ENCODE peak calls at places on chromosomes 6 and 20, in four cellular contexts. One of them, this sample, is unnamed.

GRCh38 chr6:70194421-70194820 is 108.5 kb downstream of the COL9A1 start:
- DNase-seq in psoas muscle: no peak
- DNase-seq in lung: no peak
- DNase-seq in NT2/D1: no peak
- DNase-seq in this sample: no peak

GRCh38 chr6:45479834-45480696 is 102.3 kb upstream of the SUPT3H start:
- DNase-seq in psoas muscle: no peak
- DNase-seq in NT2/D1: no peak
- DNase-seq in lung: no peak
- DNase-seq in this sample: no peak

GRCh38 chr20:57878803-57879424 is 169.1 kb upstream of the PMEPA1 start:
- DNase-seq in psoas muscle: no peak
- DNase-seq in lung: no peak
- DNase-seq in NT2/D1: no peak
- DNase-seq in this sample: no peak

GRCh38 chr6:4788953-4789584 is 12.9 kb downstream of the CDYL start:
- DNase-seq in psoas muscle: no peak
- DNase-seq in lung: no peak
- DNase-seq in NT2/D1: no peak
- DNase-seq in this sample: no peak

GRCh38 chr20:13271098-13271497 is 50.0 kb downstream of the ISM1 start:
- DNase-seq in NT2/D1: no peak
- DNase-seq in lung: no peak
- DNase-seq in psoas muscle: no peak
- DNase-seq in this sample: no peak

GRCh38 chr6:53805725-53806124 is 10.9 kb downstream of the LRRC1 start:
- DNase-seq in psoas muscle: no peak
- DNase-seq in lung: no peak
- DNase-seq in NT2/D1: no peak
- DNase-seq in this sample: no peak

GRCh38 chr20:21682576-21682975 is 22.9 kb upstream of the PAX1 start:
- DNase-seq in psoas muscle: no peak
- DNase-seq in NT2/D1: no peak
- DNase-seq in lung: no peak
- DNase-seq in this sample: no peak

GRCh38 chr6:116764961-116765841 is at the start of gene FAM162B:
- DNase-seq in lung: no peak
- DNase-seq in psoas muscle: peak
- DNase-seq in NT2/D1: no peak
- DNase-seq in this sample: no peak

GRCh38 chr6:36769676-36770499 is 69.4 kb downstream of the CPNE5 start:
- DNase-seq in lung: peak
- DNase-seq in psoas muscle: no peak
- DNase-seq in NT2/D1: no peak
- DNase-seq in this sample: no peak

GRCh38 chr6:113287396-113287795 is 569.7 kb upstream of the MARCKS start:
- DNase-seq in psoas muscle: no peak
- DNase-seq in lung: no peak
- DNase-seq in NT2/D1: no peak
- DNase-seq in this sample: no peak

GRCh38 chr6:90583783-90584481 is 2.9 kb downstream of the MAP3K7 start:
- DNase-seq in psoas muscle: no peak
- DNase-seq in NT2/D1: no peak
- DNase-seq in lung: no peak
- DNase-seq in this sample: no peak

GRCh38 chr6:160995271-160995670 is 3.7 kb downstream of the MAP3K4 start:
- DNase-seq in psoas muscle: no peak
- DNase-seq in lung: no peak
- DNase-seq in NT2/D1: no peak
- DNase-seq in this sample: no peak

GRCh38 chr20:17871181-17871580 is 97.4 kb downstream of the SNX5 start:
- DNase-seq in lung: no peak
- DNase-seq in psoas muscle: no peak
- DNase-seq in NT2/D1: peak
- DNase-seq in this sample: no peak

GRCh38 chr6:166554316-166554715 is 32.2 kb downstream of the RAMACL start:
- DNase-seq in NT2/D1: no peak
- DNase-seq in psoas muscle: no peak
- DNase-seq in lung: no peak
- DNase-seq in this sample: no peak

GRCh38 chr20:17594443-17594842 is 24.6 kb downstream of the DSTN start:
- DNase-seq in lung: peak
- DNase-seq in NT2/D1: no peak
- DNase-seq in psoas muscle: no peak
- DNase-seq in this sample: no peak

GRCh38 chr6:26240981-26241770 is 123.8 kb upstream of the BTN3A2 start:
- DNase-seq in psoas muscle: no peak
- DNase-seq in NT2/D1: no peak
- DNase-seq in lung: no peak
- DNase-seq in this sample: peak

GRCh38 chr20:50460608-50461268 is 49.4 kb upstream of the PTPN1 start:
- DNase-seq in NT2/D1: peak
- DNase-seq in lung: peak
- DNase-seq in psoas muscle: peak
- DNase-seq in this sample: peak

GRCh38 chr6:113570651-113571050 is 286.5 kb upstream of the MARCKS start:
- DNase-seq in psoas muscle: no peak
- DNase-seq in NT2/D1: no peak
- DNase-seq in lung: no peak
- DNase-seq in this sample: no peak

GRCh38 chr6:19329078-19329477 is 508.1 kb upstream of the ID4 start:
- DNase-seq in psoas muscle: no peak
- DNase-seq in NT2/D1: no peak
- DNase-seq in lung: no peak
- DNase-seq in this sample: no peak

GRCh38 chr6:4355241-4355640 is 219.9 kb upstream of the ECI2 start:
- DNase-seq in lung: no peak
- DNase-seq in psoas muscle: no peak
- DNase-seq in NT2/D1: no peak
- DNase-seq in this sample: no peak

GRCh38 chr6:34238507-34239239 is 2.0 kb downstream of the HMGA1 start:
- DNase-seq in NT2/D1: no peak
- DNase-seq in lung: no peak
- DNase-seq in psoas muscle: no peak
- DNase-seq in this sample: no peak

GRCh38 chr6:106553440-106553839 is 75.9 kb downstream of the RTN4IP1 start:
- DNase-seq in NT2/D1: no peak
- DNase-seq in lung: no peak
- DNase-seq in psoas muscle: no peak
- DNase-seq in this sample: no peak

GRCh38 chr6:33208089-33208967 is at the start of gene RING1:
- DNase-seq in NT2/D1: no peak
- DNase-seq in lung: peak
- DNase-seq in psoas muscle: peak
- DNase-seq in this sample: peak

GRCh38 chr6:27684264-27685211 is 211.6 kb upstream of the ZNF184 start:
- DNase-seq in NT2/D1: no peak
- DNase-seq in lung: no peak
- DNase-seq in psoas muscle: no peak
- DNase-seq in this sample: peak

GRCh38 chr6:100617633-100618348 is 153.1 kb upstream of the SIM1 start:
- DNase-seq in psoas muscle: no peak
- DNase-seq in lung: no peak
- DNase-seq in NT2/D1: no peak
- DNase-seq in this sample: no peak